ENCODE peak calls at places on chromosome 20, in four cellular contexts. Z, H, U and O are unnamed samples.

GRCh38 chr20:46985671-46986070 is 91.0 kb downstream of the EYA2 start:
- DNase-seq in Z (no peak), H (no peak), U (no peak), O (no peak)

GRCh38 chr20:19867940-19868371 is 109.9 kb downstream of the RIN2 start:
- DNase-seq in Z (no peak), H (no peak), U (no peak), O (no peak)

GRCh38 chr20:35463455-35464300 is 8.3 kb downstream of the CEP250 start:
- DNase-seq in Z (peak), H (peak), U (peak), O (no peak)

GRCh38 chr20:53839423-53840176 is 230.8 kb downstream of the BCAS1 start:
- DNase-seq in Z (no peak), H (peak), U (peak), O (no peak)

GRCh38 chr20:3470208-3470626 is 601 bp upstream of the ATRN start:
- DNase-seq in Z (no peak), H (no peak), U (no peak), O (no peak)

GRCh38 chr20:43914697-43915208 is at the start of gene TOX2:
- DNase-seq in Z (no peak), H (no peak), U (peak), O (no peak)

GRCh38 chr20:35831029-35831428 is 59.2 kb downstream of the PHF20 start:
- DNase-seq in Z (no peak), H (no peak), U (no peak), O (no peak)

GRCh38 chr20:3671986-3672863 is 9.0 kb upstream of the GFRA4 start:
- DNase-seq in Z (no peak), H (no peak), U (no peak), O (no peak)

GRCh38 chr20:45485388-45485787 is 15.8 kb downstream of the WFDC2 start:
- DNase-seq in Z (no peak), H (no peak), U (no peak), O (no peak)